ENCODE peak calls at places on chromosome X, in seven cellular contexts. N, U, Y, Z, M, G and R are unnamed samples.
A peak's percentile ranks its signal among the peaks of the same experiment; 100 is the strongest.

GRCh38 chrX:40996886-40997530 is 88.2 kb upstream of the USP9X start:
- DNase-seq in N (peak; percentile 70), U (peak; percentile 81), Y (peak; percentile 42), Z (peak; percentile 73), M (no peak), G (no peak), R (peak; percentile 78)

GRCh38 chrX:94454159-94454558 is 780.2 kb downstream of the FAM133A start:
- DNase-seq in N (no peak), U (no peak), Y (no peak), Z (no peak), M (no peak), G (no peak), R (no peak)

GRCh38 chrX:20974326-20974725 is 399.9 kb upstream of the CNKSR2 start:
- DNase-seq in N (no peak), U (no peak), Y (no peak), Z (no peak), M (no peak), G (no peak), R (no peak)

GRCh38 chrX:133674726-133675470 is 259.6 kb upstream of the GPC4 start:
- DNase-seq in N (peak; percentile 33), U (no peak), Y (no peak), Z (no peak), M (no peak), G (no peak), R (no peak)

GRCh38 chrX:6071755-6072154 is 156.9 kb downstream of the NLGN4X start:
- DNase-seq in N (no peak), U (no peak), Y (no peak), Z (no peak), M (no peak), G (no peak), R (no peak)

GRCh38 chrX:10110984-10111363 is 45.8 kb upstream of the CLCN4 start:
- DNase-seq in N (no peak), U (no peak), Y (no peak), Z (no peak), M (no peak), G (peak; percentile 59), R (peak; percentile 1)

GRCh38 chrX:153984351-153985178 is 12.0 kb downstream of the TMEM187 start:
- DNase-seq in N (no peak), U (no peak), Y (no peak), Z (peak; percentile 27), M (no peak), G (no peak), R (no peak)

GRCh38 chrX:65668362-65669310 is 1.2 kb downstream of the MSN start:
- DNase-seq in N (no peak), U (peak; percentile 80), Y (peak; percentile 29), Z (peak; percentile 85), M (no peak), G (peak; percentile 31), R (peak; percentile 69)

GRCh38 chrX:39808471-39808917 is 289.3 kb downstream of the BCOR start:
- DNase-seq in N (no peak), U (peak; percentile 80), Y (no peak), Z (peak; percentile 30), M (no peak), G (no peak), R (peak; percentile 74)

GRCh38 chrX:33273521-33273920 is 62.2 kb upstream of the DMD start:
- DNase-seq in N (no peak), U (peak; percentile 3), Y (no peak), Z (no peak), M (no peak), G (no peak), R (no peak)

GRCh38 chrX:44415639-44416386 is 72.3 kb upstream of the EFHC2 start:
- DNase-seq in N (no peak), U (no peak), Y (no peak), Z (no peak), M (no peak), G (no peak), R (no peak)

GRCh38 chrX:37608156-37608555 is 36.7 kb downstream of the LANCL3 start:
- DNase-seq in N (no peak), U (no peak), Y (no peak), Z (no peak), M (no peak), G (no peak), R (no peak)

GRCh38 chrX:134717698-134718328 is 59.5 kb upstream of the PLAC1 start:
- DNase-seq in N (no peak), U (peak; percentile 68), Y (no peak), Z (no peak), M (no peak), G (no peak), R (no peak)

GRCh38 chrX:136250191-136251041 is 784 bp downstream of the MAP7D3 start:
- DNase-seq in N (no peak), U (no peak), Y (no peak), Z (peak; percentile 27), M (no peak), G (no peak), R (peak; percentile 41)

GRCh38 chrX:133638285-133638684 is 223.0 kb upstream of the GPC4 start:
- DNase-seq in N (no peak), U (no peak), Y (no peak), Z (no peak), M (no peak), G (no peak), R (no peak)

GRCh38 chrX:68807818-68808217 is 21.0 kb upstream of the EFNB1 start:
- DNase-seq in N (no peak), U (no peak), Y (peak; percentile 18), Z (peak; percentile 47), M (no peak), G (no peak), R (peak; percentile 35)

GRCh38 chrX:143664302-143664701 is 28.4 kb upstream of the SLITRK4 start:
- DNase-seq in N (no peak), U (no peak), Y (no peak), Z (peak; percentile 4), M (no peak), G (no peak), R (no peak)

GRCh38 chrX:13898084-13898483 is 81.2 kb upstream of the GPM6B start:
- DNase-seq in N (no peak), U (peak; percentile 22), Y (no peak), Z (peak; percentile 29), M (no peak), G (peak; percentile 13), R (no peak)

GRCh38 chrX:44244008-44244407 is 99.5 kb downstream of the EFHC2 start:
- DNase-seq in N (no peak), U (peak; percentile 29), Y (peak; percentile 12), Z (peak; percentile 33), M (no peak), G (no peak), R (peak; percentile 34)

GRCh38 chrX:75156537-75156945 is 458 bp upstream of the ABCB7 start:
- DNase-seq in N (no peak), U (peak; percentile 12), Y (no peak), Z (peak; percentile 8), M (no peak), G (no peak), R (peak; percentile 51)

GRCh38 chrX:150047818-150048217 is 109.5 kb upstream of the EOLA2 start:
- DNase-seq in N (no peak), U (no peak), Y (no peak), Z (no peak), M (no peak), G (no peak), R (no peak)

GRCh38 chrX:45840411-45840950 is 639.8 kb upstream of the DIPK2B start:
- DNase-seq in N (no peak), U (no peak), Y (no peak), Z (no peak), M (no peak), G (no peak), R (peak; percentile 0)

GRCh38 chrX:115960440-115961084 is 210.0 kb upstream of the AGTR2 start:
- DNase-seq in N (no peak), U (no peak), Y (no peak), Z (no peak), M (no peak), G (no peak), R (no peak)

GRCh38 chrX:39724544-39724943 is 373.2 kb downstream of the BCOR start:
- DNase-seq in N (no peak), U (no peak), Y (no peak), Z (no peak), M (no peak), G (no peak), R (no peak)

GRCh38 chrX:110163488-110163887 is 154.4 kb downstream of the AMMECR1 start:
- DNase-seq in N (no peak), U (peak; percentile 66), Y (no peak), Z (no peak), M (no peak), G (no peak), R (peak; percentile 29)

DNA sequence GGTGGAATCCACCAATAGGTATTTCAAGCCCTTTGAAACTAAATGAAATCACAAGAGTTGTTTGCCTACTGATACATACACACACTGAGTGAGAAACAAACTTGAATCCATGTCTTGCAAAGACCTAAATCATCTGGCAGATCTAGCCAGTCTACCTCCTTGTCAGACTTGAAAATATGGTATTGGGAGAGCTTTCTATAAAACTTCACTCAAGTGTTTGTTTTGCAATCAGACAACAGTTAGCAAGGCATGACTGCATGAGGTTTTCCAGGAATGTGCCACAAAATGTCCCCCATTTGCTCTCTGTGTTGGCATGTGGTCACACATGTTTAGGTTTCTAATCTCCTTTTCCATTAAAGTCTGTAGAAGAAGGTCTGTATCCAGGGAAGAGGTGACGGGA is 52.4 kb downstream of the MAP3K15 start:
- DNase-seq in N (no peak), U (no peak), Y (no peak), Z (no peak), M (no peak), G (no peak), R (no peak)
- H3K4me1 ChIP-seq in N (no peaks in the 10 kb centered on the region), U (no peaks in the 10 kb centered on the region), Y (no peaks in the 10 kb centered on the region), Z (no peaks in the 10 kb centered on the region), M (no peaks in the 10 kb centered on the region), G (no peaks in the 10 kb centered on the region), R (no peaks in the 10 kb centered on the region)

GRCh38 chrX:103367502-103367901 is 8.8 kb upstream of the BEX3 start:
- DNase-seq in N (no peak), U (peak; percentile 52), Y (no peak), Z (no peak), M (no peak), G (no peak), R (no peak)
- H2AFZ ChIP-seq in N (no peak overlapping the region), U (peak overlapping the region; percentile 69), Y (no peak overlapping the region), Z (peak overlapping the region; percentile 9), M (no peak overlapping the region), G (no peak overlapping the region), R (no peak overlapping the region)

GRCh38 chrX:53047228-53047627 is 1.4 kb upstream of the GPR173 start:
- DNase-seq in N (no peak), U (peak; percentile 15), Y (no peak), Z (no peak), M (no peak), G (no peak), R (peak; percentile 15)

GRCh38 chrX:53055244-53055849 is 6.8 kb downstream of the GPR173 start:
- DNase-seq in N (no peak), U (no peak), Y (no peak), Z (no peak), M (no peak), G (no peak), R (no peak)

GRCh38 chrX:53048169-53049126 is at the start of gene GPR173:
- DNase-seq in N (no peak), U (peak; percentile 66), Y (no peak), Z (no peak), M (no peak), G (no peak), R (peak; percentile 63)

GRCh38 chrX:53049127-53049517 is 533 bp downstream of the GPR173 start:
- DNase-seq in N (no peak), U (no peak), Y (no peak), Z (no peak), M (no peak), G (no peak), R (no peak)

GRCh38 chrX:53050841-53051240 is 2.3 kb downstream of the GPR173 start:
- DNase-seq in N (no peak), U (no peak), Y (no peak), Z (no peak), M (no peak), G (no peak), R (no peak)
- TF ChIP-seq POLR2A in N (no peak), U (no peak), Y (no peak), Z (no peak), M (no peak), G (no peak), R (no peak)

GRCh38 chrX:101417190-101417589 is 9.2 kb downstream of the HNRNPH2 start:
- DNase-seq in N (no peak), U (no peak), Y (no peak), Z (peak; percentile 12), M (no peak), G (no peak), R (no peak)
- H3K4me1 ChIP-seq in N (no peaks in the 10 kb centered on the region), U (peaks cover 4% of the 10 kb centered on the region), Y (no peaks in the 10 kb centered on the region), Z (peaks cover 8% of the 10 kb centered on the region), M (no peaks in the 10 kb centered on the region), G (peaks cover 15% of the 10 kb centered on the region), R (peaks cover 11% of the 10 kb centered on the region)